ENCODE peak calls at places on chromosomes 16 and 17, in nine cellular contexts. D, N, K, S, L, I, W, P and A are unnamed samples.

GRCh38 chr16:9012848-9013507 is 49.3 kb upstream of the USP7 start:
- DNase-seq in D (no peak), N (no peak), K (no peak), S (no peak), L (no peak), I (no peak), W (peak; percentile 27), P (no peak), A (peak; percentile 75)

GRCh38 chr17:47864791-47865216 is 13.8 kb upstream of the SP6 start:
- DNase-seq in D (no peak), N (no peak), K (no peak), S (no peak), L (no peak), I (peak; percentile 89), W (no peak), P (no peak), A (no peak)

GRCh38 chr17:82844796-82845162 is 5.0 kb upstream of the ZNF750 start:
- DNase-seq in D (no peak), N (no peak), K (no peak), S (no peak), L (no peak), I (no peak), W (no peak), P (no peak), A (no peak)

GRCh38 chr17:57506253-57506911 is 238.7 kb downstream of the CCDC182 start:
- DNase-seq in D (no peak), N (no peak), K (no peak), S (no peak), L (no peak), I (no peak), W (peak; percentile 53), P (no peak), A (no peak)

GRCh38 chr16:49442805-49443204 is 69.2 kb downstream of the C16orf78 start:
- DNase-seq in D (no peak), N (no peak), K (no peak), S (no peak), L (no peak), I (no peak), W (no peak), P (no peak), A (no peak)

GRCh38 chr17:6070895-6071511 is 824 bp downstream of the WSCD1 start:
- DNase-seq in D (no peak), N (no peak), K (peak; percentile 42), S (no peak), L (no peak), I (peak; percentile 15), W (peak; percentile 27), P (no peak), A (no peak)

GRCh38 chr16:89646906-89647305 is 10.6 kb downstream of the CHMP1A start:
- DNase-seq in D (no peak), N (no peak), K (no peak), S (peak; percentile 83), L (no peak), I (peak; percentile 42), W (no peak), P (no peak), A (no peak)

GRCh38 chr17:32899240-32900013 is 22.5 kb upstream of the MYO1D start:
- DNase-seq in D (no peak), N (no peak), K (no peak), S (no peak), L (no peak), I (no peak), W (no peak), P (no peak), A (no peak)

GRCh38 chr17:82604532-82604931 is 43.7 kb downstream of the WDR45B start:
- DNase-seq in D (no peak), N (no peak), K (no peak), S (no peak), L (no peak), I (no peak), W (no peak), P (no peak), A (no peak)

GRCh38 chr17:78708510-78708973 is 73.5 kb downstream of the CYTH1 start:
- DNase-seq in D (peak; percentile 72), N (no peak), K (peak; percentile 78), S (peak; percentile 66), L (no peak), I (peak; percentile 90), W (peak; percentile 74), P (peak; percentile 90), A (peak; percentile 67)

GRCh38 chr17:73683788-73684582 is 39.7 kb upstream of the SDK2 start:
- DNase-seq in D (no peak), N (peak; percentile 21), K (no peak), S (no peak), L (no peak), I (no peak), W (no peak), P (no peak), A (no peak)

GRCh38 chr16:15749371-15749770 is 99.3 kb downstream of the NDE1 start:
- DNase-seq in D (no peak), N (no peak), K (no peak), S (peak; percentile 32), L (no peak), I (no peak), W (no peak), P (no peak), A (no peak)

GRCh38 chr17:79936661-79937434 is 97.6 kb upstream of the CBX4 start:
- DNase-seq in D (no peak), N (no peak), K (no peak), S (no peak), L (no peak), I (no peak), W (no peak), P (peak; percentile 52), A (no peak)

GRCh38 chr16:67155305-67156145 is 4.2 kb downstream of the TRADD start:
- DNase-seq in D (peak; percentile 83), N (peak; percentile 80), K (peak; percentile 74), S (peak; percentile 62), L (no peak), I (peak; percentile 71), W (peak; percentile 66), P (peak; percentile 80), A (no peak)

GRCh38 chr16:87607223-87607622 is 4.9 kb downstream of the JPH3 start:
- DNase-seq in D (no peak), N (no peak), K (no peak), S (no peak), L (no peak), I (no peak), W (no peak), P (no peak), A (no peak)

GRCh38 chr17:51097708-51098446 is 22.8 kb downstream of the SPAG9 start:
- DNase-seq in D (no peak), N (no peak), K (peak; percentile 7), S (no peak), L (no peak), I (no peak), W (no peak), P (peak; percentile 21), A (no peak)
- H3K4me3 ChIP-seq in D (no peak overlapping the region), N (no peak overlapping the region), K (no peak overlapping the region), S (no peak overlapping the region), L (no peak overlapping the region), I (no peak overlapping the region), W (no peak overlapping the region), P (no peak overlapping the region), A (no peak overlapping the region)

GRCh38 chr16:81607805-81608514 is 163.4 kb downstream of the CMIP start:
- DNase-seq in D (no peak), N (no peak), K (no peak), S (no peak), L (no peak), I (no peak), W (no peak), P (peak; percentile 22), A (no peak)
- H3K27ac ChIP-seq in D (no peak overlapping the region), N (no peak overlapping the region), K (peak overlapping the region; percentile 25), S (no peak overlapping the region), L (no peak overlapping the region), I (no peak overlapping the region), W (no peak overlapping the region), P (no peak overlapping the region), A (no peak overlapping the region)

GRCh38 chr17:40326014-40326831 is 17.2 kb downstream of the RARA start:
- DNase-seq in D (no peak), N (no peak), K (no peak), S (no peak), L (no peak), I (no peak), W (no peak), P (peak; percentile 57), A (no peak)
- H3K4me3 ChIP-seq in D (no peak overlapping the region), N (peak overlapping the region; percentile 46), K (no peak overlapping the region), S (no peak overlapping the region), L (peak overlapping the region; percentile 29), I (no peak overlapping the region), W (peak overlapping the region; percentile 65), P (no peak overlapping the region), A (no peak overlapping the region)

DNA sequence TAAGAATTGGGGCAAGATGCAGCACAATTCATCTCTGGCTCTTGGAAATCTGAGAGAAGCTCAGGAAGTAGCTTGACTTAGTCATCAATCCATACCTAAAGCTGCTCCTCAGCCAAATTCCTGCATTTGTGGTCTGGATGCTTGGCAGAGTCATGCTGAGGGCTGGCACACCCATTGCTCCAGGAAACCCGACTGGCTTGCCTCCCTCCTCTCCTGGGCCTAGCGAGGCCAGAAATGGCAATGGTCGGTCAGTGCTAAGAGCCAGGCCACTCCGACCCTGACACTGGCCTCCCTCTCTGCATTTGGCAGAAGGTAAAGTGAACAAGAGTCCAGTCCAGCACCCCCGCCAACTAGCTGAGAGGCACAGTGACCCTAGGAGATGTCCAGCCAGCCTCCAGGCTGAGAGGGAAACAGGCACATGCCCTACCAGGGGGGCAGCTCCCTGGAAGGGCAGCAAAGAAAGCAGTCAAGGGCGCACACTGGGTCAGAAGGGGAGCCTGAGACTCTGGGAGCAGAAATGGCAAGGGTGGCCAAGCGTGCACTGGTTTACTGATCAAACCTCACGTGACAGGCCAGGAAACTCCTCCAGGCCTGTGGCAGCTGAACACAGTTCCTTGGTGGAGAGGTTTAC is 10.0 kb downstream of the POLDIP2 start:
- DNase-seq in D (peak; percentile 50), N (no peak), K (peak; percentile 65), S (peak; percentile 82), L (no peak), I (peak; percentile 92), W (peak; percentile 58), P (no peak), A (no peak)
- H3K27ac ChIP-seq in D (peak overlapping the region; percentile 67), N (peak overlapping the region; percentile 8), K (peak overlapping the region; percentile 93), S (peak overlapping the region; percentile 72), L (peak overlapping the region; percentile 79), I (peak overlapping the region; percentile 92), W (peak overlapping the region; percentile 91), P (no peak overlapping the region), A (no peak overlapping the region)